ENCODE peak calls at places on chromosomes 2 and 18, in four cellular contexts. C is H1, M is GM12891, Q is HepG2. D is an unnamed sample.
A peak's percentile ranks its signal among the peaks of the same experiment; 100 is the strongest.

GRCh38 chr2:148391324-148391723 is 253.2 kb upstream of the EPC2 start:
- DNase-seq in C (no peak), M (no peak), Q (no peak), D (no peak)

GRCh38 chr2:67782443-67782842 is 280.4 kb downstream of the C1D start:
- DNase-seq in C (no peak), M (no peak), Q (no peak), D (no peak)

GRCh38 chr2:222364280-222364895 is 60.0 kb upstream of the SGPP2 start:
- DNase-seq in C (no peak), M (no peak), Q (no peak), D (no peak)

GRCh38 chr18:32418148-32418547 is 52.5 kb downstream of the GAREM1 start:
- DNase-seq in C (no peak), M (no peak), Q (peak; percentile 25), D (no peak)

GRCh38 chr2:188909036-188909435 is 65.1 kb upstream of the COL3A1 start:
- DNase-seq in C (no peak), M (no peak), Q (no peak), D (no peak)

GRCh38 chr2:29518988-29519925 is 402.1 kb downstream of the ALK start:
- DNase-seq in C (no peak), M (no peak), Q (no peak), D (no peak)

GRCh38 chr2:181300600-181301291 is 156.4 kb upstream of the ITGA4 start:
- DNase-seq in C (no peak), M (no peak), Q (no peak), D (no peak)

GRCh38 chr2:217325810-217326209 is 465.9 kb upstream of the TNP1 start:
- DNase-seq in C (no peak), M (no peak), Q (no peak), D (no peak)

GRCh38 chr2:46097714-46098480 is 199.3 kb upstream of the EPAS1 start:
- DNase-seq in C (no peak), M (no peak), Q (peak; percentile 40), D (no peak)

GRCh38 chr2:55090702-55091101 is 40.5 kb upstream of the RTN4 start:
- DNase-seq in C (no peak), M (no peak), Q (no peak), D (no peak)

GRCh38 chr18:435940-436339 is 64.6 kb downstream of the COLEC12 start:
- DNase-seq in C (no peak), M (no peak), Q (no peak), D (no peak)

GRCh38 chr2:25035537-25036220 is 6.2 kb upstream of the EFR3B start:
- DNase-seq in C (no peak), M (no peak), Q (no peak), D (no peak)

GRCh38 chr2:226977775-226978190 is 141.9 kb downstream of the RHBDD1 start:
- DNase-seq in C (no peak), M (no peak), Q (no peak), D (no peak)

GRCh38 chr2:235511187-235511661 is 17.4 kb downstream of the AGAP1 start:
- DNase-seq in C (no peak), M (no peak), Q (peak; percentile 48), D (no peak)

GRCh38 chr2:120592084-120592483 is 143.6 kb upstream of the GLI2 start:
- DNase-seq in C (no peak), M (no peak), Q (no peak), D (no peak)

GRCh38 chr2:236551843-236552542 is 17.6 kb upstream of the ACKR3 start:
- DNase-seq in C (no peak), M (no peak), Q (no peak), D (no peak)

GRCh38 chr2:239895669-239896068 is 129.5 kb downstream of the NDUFA10 start:
- DNase-seq in C (no peak), M (no peak), Q (no peak), D (no peak)
- TF ChIP-seq TAF1 in C (no peak), M (no peak), Q (no peak), D (no peak)

GRCh38 chr18:59905686-59906091 is 5.9 kb downstream of the PMAIP1 start:
- DNase-seq in C (no peak), M (no peak), Q (no peak), D (no peak)

GRCh38 chr18:59902993-59903610 is 3.3 kb downstream of the PMAIP1 start:
- DNase-seq in C (no peak), M (no peak), Q (no peak), D (no peak)

GRCh38 chr18:59902180-59902992 is 2.6 kb downstream of the PMAIP1 start:
- DNase-seq in C (no peak), M (no peak), Q (no peak), D (no peak)

GRCh38 chr18:59906203-59906602 is 6.4 kb downstream of the PMAIP1 start:
- DNase-seq in C (no peak), M (no peak), Q (no peak), D (no peak)

DNA sequence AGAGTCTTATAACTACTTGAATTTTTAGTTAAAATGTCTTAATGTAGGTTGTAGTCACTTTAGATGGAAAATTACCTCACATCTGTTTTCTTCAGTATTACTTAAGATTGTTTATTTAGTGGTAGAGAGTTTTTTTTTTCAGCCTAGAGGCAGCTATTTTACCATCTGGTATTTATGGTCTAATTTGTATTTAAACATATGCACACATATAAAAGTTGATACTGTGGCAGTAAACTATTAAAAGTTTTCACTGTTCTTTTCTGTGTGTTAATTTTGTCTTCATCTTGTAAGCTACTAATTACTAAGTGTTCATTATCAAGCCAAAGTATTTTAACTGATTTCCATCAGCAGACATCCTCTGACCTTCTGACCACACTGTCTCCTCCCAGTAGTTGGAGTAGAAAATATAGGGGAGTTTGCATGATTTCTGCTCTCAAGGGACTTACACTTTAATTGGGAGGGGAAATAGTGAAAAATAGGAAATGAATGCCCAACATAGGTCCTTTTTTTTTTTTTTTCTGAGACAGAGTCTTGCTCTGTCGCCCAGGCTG is 4.3 kb downstream of the PMAIP1 start:
- DNase-seq in C (no peak), M (no peak), Q (no peak), D (no peak)
- TF ChIP-seq POLR2AphosphoS5 in C (no peak), M (no peak), Q (no peak), D (no peak)

DNA sequence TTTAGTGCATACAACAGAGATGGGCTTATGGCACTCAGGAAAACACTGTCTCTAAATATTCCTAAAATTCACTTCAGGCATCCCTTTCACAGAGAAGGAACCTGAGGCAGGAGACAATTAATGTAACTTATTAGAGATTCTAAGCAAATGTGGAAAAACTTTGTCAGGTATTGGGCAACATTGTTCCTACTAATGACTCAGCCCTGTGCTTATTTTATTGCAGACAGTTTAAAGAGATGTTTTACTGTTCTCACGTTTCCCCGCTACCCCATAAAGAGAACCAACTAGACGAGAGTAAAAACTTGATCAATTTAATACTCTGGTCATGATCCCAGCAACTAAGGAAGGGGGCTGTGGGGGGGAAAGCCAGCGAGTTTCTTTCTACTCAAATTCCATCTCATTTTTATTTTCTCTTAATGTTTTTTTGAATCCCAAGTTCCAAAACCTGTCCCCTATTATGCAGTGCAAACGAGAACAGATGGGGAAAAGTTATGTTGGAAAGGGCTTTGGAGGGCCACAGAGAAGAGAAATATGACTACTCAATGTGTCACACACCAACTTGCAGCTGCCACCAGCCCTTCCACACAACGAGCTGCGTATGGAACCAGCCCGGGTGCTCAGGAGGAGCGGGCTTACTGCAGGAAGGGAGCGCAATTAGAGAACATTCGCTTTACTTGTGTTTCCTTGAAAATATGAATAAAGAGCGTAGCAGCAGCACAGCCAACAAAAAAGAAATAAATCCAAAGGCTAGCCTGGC is 18.7 kb upstream of the ACVR1 start:
- DNase-seq in C (no peak), M (no peak), Q (no peak), D (no peak)
- TF ChIP-seq TAF1 in C (no peak), M (no peak), Q (no peak), D (no peak)

DNA sequence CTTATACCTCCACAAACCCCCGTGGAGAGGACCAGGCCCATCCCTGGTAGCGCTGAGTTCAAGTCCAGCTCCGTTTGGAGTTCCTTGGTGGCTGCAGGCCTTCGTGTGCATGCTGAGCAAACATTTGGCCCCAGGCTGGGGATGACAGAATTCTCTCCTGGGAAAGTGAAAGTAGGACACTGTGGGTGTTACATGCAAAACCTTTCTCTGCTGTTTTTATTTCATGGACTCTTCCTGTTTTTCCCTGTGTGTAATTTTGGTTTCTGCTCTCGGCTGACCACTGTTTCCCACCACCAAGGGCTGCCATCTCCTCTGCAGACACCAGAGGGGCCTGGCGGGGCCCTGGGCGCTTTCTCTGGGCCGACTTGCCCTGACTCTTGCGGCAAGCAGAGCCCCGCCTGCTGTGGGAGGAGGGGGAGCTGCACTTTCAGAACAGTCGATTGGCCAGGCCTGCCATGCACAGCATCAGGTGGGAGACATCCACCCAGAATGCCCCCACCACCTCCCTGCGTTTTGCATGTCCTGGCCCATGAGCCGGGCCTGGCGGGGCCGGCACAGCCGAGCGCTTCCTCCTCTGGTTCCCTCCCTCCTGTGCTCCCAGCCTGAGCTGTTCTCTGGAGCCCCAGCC is 102.4 kb downstream of the CABLES1 start:
- DNase-seq in C (no peak), M (peak; percentile 69), Q (no peak), D (peak; percentile 71)
- TF ChIP-seq POLR2AphosphoS5 in C (no peak), M (no peak), Q (no peak), D (no peak)

GRCh38 chr18:64208531-64208930 is 59.6 kb upstream of the LINC00305 start:
- DNase-seq in C (no peak), M (no peak), Q (no peak), D (no peak)
- TF ChIP-seq TAF1 in C (no peak), M (no peak), Q (no peak), D (no peak)

D was measured in GM12892.